ENCODE peak calls at places on chromosomes 6 and 20, in nine cellular contexts. One of them, this sample, is unnamed.

GRCh38 chr6:39350723-39351505 is 28.4 kb upstream of the KCNK16 start:
- DNase-seq in AG10803: no peak
- DNase-seq in hepatic stellate cell: no peak
- DNase-seq in fibroblast of pulmonary artery: no peak
- DNase-seq in stimulated activated CD4-positive, alpha-beta T cell treated with anti-CD3 and anti-CD28 coated beads, Interleukin-12 subunit alpha, Interleukin-12 subunit beta, amount 100 ng/mL, for 4 hours: no peak
- DNase-seq in stromal cell of bone marrow: no peak
- DNase-seq in NAMALWA: no peak
- DNase-seq in AG09319: no peak
- DNase-seq in NCI-H1092 treated with DMSO at 0.1 percent for 48 hours: no peak
- DNase-seq in this sample: no peak

GRCh38 chr20:973785-974194 is 28.3 kb downstream of the RSPO4 start:
- DNase-seq in AG10803: peak
- DNase-seq in hepatic stellate cell: no peak
- DNase-seq in fibroblast of pulmonary artery: peak
- DNase-seq in stimulated activated CD4-positive, alpha-beta T cell treated with anti-CD3 and anti-CD28 coated beads, Interleukin-12 subunit alpha, Interleukin-12 subunit beta, amount 100 ng/mL, for 4 hours: peak
- DNase-seq in stromal cell of bone marrow: peak
- DNase-seq in NAMALWA: peak
- DNase-seq in AG09319: no peak
- DNase-seq in NCI-H1092 treated with DMSO at 0.1 percent for 48 hours: peak
- DNase-seq in this sample: no peak

GRCh38 chr20:18388860-18389259 is 78.0 kb downstream of the DZANK1 start:
- DNase-seq in AG10803: peak
- DNase-seq in hepatic stellate cell: peak
- DNase-seq in fibroblast of pulmonary artery: peak
- DNase-seq in stimulated activated CD4-positive, alpha-beta T cell treated with anti-CD3 and anti-CD28 coated beads, Interleukin-12 subunit alpha, Interleukin-12 subunit beta, amount 100 ng/mL, for 4 hours: no peak
- DNase-seq in stromal cell of bone marrow: no peak
- DNase-seq in NAMALWA: no peak
- DNase-seq in AG09319: no peak
- DNase-seq in NCI-H1092 treated with DMSO at 0.1 percent for 48 hours: no peak
- DNase-seq in this sample: peak

GRCh38 chr20:61558726-61559125 is 306.7 kb downstream of the CDH4 start:
- DNase-seq in AG10803: peak
- DNase-seq in hepatic stellate cell: peak
- DNase-seq in fibroblast of pulmonary artery: no peak
- DNase-seq in stimulated activated CD4-positive, alpha-beta T cell treated with anti-CD3 and anti-CD28 coated beads, Interleukin-12 subunit alpha, Interleukin-12 subunit beta, amount 100 ng/mL, for 4 hours: no peak
- DNase-seq in stromal cell of bone marrow: no peak
- DNase-seq in NAMALWA: no peak
- DNase-seq in AG09319: no peak
- DNase-seq in NCI-H1092 treated with DMSO at 0.1 percent for 48 hours: no peak
- DNase-seq in this sample: no peak

GRCh38 chr20:5722927-5723326 is 27.3 kb upstream of the SHLD1 start:
- DNase-seq in AG10803: no peak
- DNase-seq in hepatic stellate cell: no peak
- DNase-seq in fibroblast of pulmonary artery: no peak
- DNase-seq in stimulated activated CD4-positive, alpha-beta T cell treated with anti-CD3 and anti-CD28 coated beads, Interleukin-12 subunit alpha, Interleukin-12 subunit beta, amount 100 ng/mL, for 4 hours: no peak
- DNase-seq in stromal cell of bone marrow: no peak
- DNase-seq in NAMALWA: no peak
- DNase-seq in AG09319: no peak
- DNase-seq in NCI-H1092 treated with DMSO at 0.1 percent for 48 hours: no peak
- DNase-seq in this sample: no peak

GRCh38 chr6:50147371-50147770 is 97.6 kb upstream of the DEFB112 start:
- DNase-seq in AG10803: no peak
- DNase-seq in hepatic stellate cell: no peak
- DNase-seq in fibroblast of pulmonary artery: no peak
- DNase-seq in stimulated activated CD4-positive, alpha-beta T cell treated with anti-CD3 and anti-CD28 coated beads, Interleukin-12 subunit alpha, Interleukin-12 subunit beta, amount 100 ng/mL, for 4 hours: no peak
- DNase-seq in stromal cell of bone marrow: peak
- DNase-seq in NAMALWA: no peak
- DNase-seq in AG09319: no peak
- DNase-seq in NCI-H1092 treated with DMSO at 0.1 percent for 48 hours: no peak
- DNase-seq in this sample: no peak

GRCh38 chr6:33416386-33417126 is 1.4 kb downstream of the CUTA start:
- DNase-seq in AG10803: no peak
- DNase-seq in hepatic stellate cell: no peak
- DNase-seq in fibroblast of pulmonary artery: no peak
- DNase-seq in stimulated activated CD4-positive, alpha-beta T cell treated with anti-CD3 and anti-CD28 coated beads, Interleukin-12 subunit alpha, Interleukin-12 subunit beta, amount 100 ng/mL, for 4 hours: no peak
- DNase-seq in stromal cell of bone marrow: no peak
- DNase-seq in NAMALWA: no peak
- DNase-seq in AG09319: no peak
- DNase-seq in NCI-H1092 treated with DMSO at 0.1 percent for 48 hours: no peak
- DNase-seq in this sample: no peak

GRCh38 chr6:157770946-157771345 is 52.1 kb upstream of the SNX9 start:
- DNase-seq in AG10803: peak
- DNase-seq in hepatic stellate cell: peak
- DNase-seq in fibroblast of pulmonary artery: no peak
- DNase-seq in stimulated activated CD4-positive, alpha-beta T cell treated with anti-CD3 and anti-CD28 coated beads, Interleukin-12 subunit alpha, Interleukin-12 subunit beta, amount 100 ng/mL, for 4 hours: no peak
- DNase-seq in stromal cell of bone marrow: no peak
- DNase-seq in NAMALWA: no peak
- DNase-seq in AG09319: no peak
- DNase-seq in NCI-H1092 treated with DMSO at 0.1 percent for 48 hours: no peak
- DNase-seq in this sample: no peak

GRCh38 chr6:20629509-20629908 is 95.3 kb downstream of the CDKAL1 start:
- DNase-seq in AG10803: no peak
- DNase-seq in hepatic stellate cell: no peak
- DNase-seq in fibroblast of pulmonary artery: no peak
- DNase-seq in stimulated activated CD4-positive, alpha-beta T cell treated with anti-CD3 and anti-CD28 coated beads, Interleukin-12 subunit alpha, Interleukin-12 subunit beta, amount 100 ng/mL, for 4 hours: no peak
- DNase-seq in stromal cell of bone marrow: no peak
- DNase-seq in NAMALWA: no peak
- DNase-seq in AG09319: no peak
- DNase-seq in NCI-H1092 treated with DMSO at 0.1 percent for 48 hours: no peak
- DNase-seq in this sample: no peak

GRCh38 chr6:122129313-122130025 is 270.0 kb upstream of the HSF2 start:
- DNase-seq in AG10803: no peak
- DNase-seq in hepatic stellate cell: no peak
- DNase-seq in fibroblast of pulmonary artery: no peak
- DNase-seq in stimulated activated CD4-positive, alpha-beta T cell treated with anti-CD3 and anti-CD28 coated beads, Interleukin-12 subunit alpha, Interleukin-12 subunit beta, amount 100 ng/mL, for 4 hours: no peak
- DNase-seq in stromal cell of bone marrow: no peak
- DNase-seq in NAMALWA: no peak
- DNase-seq in AG09319: no peak
- DNase-seq in NCI-H1092 treated with DMSO at 0.1 percent for 48 hours: no peak
- DNase-seq in this sample: no peak

GRCh38 chr6:126886106-126886505 is 232.4 kb upstream of the RSPO3 start:
- DNase-seq in AG10803: peak
- DNase-seq in hepatic stellate cell: no peak
- DNase-seq in fibroblast of pulmonary artery: peak
- DNase-seq in stimulated activated CD4-positive, alpha-beta T cell treated with anti-CD3 and anti-CD28 coated beads, Interleukin-12 subunit alpha, Interleukin-12 subunit beta, amount 100 ng/mL, for 4 hours: no peak
- DNase-seq in stromal cell of bone marrow: no peak
- DNase-seq in NAMALWA: no peak
- DNase-seq in AG09319: no peak
- DNase-seq in NCI-H1092 treated with DMSO at 0.1 percent for 48 hours: no peak
- DNase-seq in this sample: no peak

GRCh38 chr6:126020305-126021050 is 34.1 kb downstream of the TRMT11 start:
- DNase-seq in AG10803: no peak
- DNase-seq in hepatic stellate cell: no peak
- DNase-seq in fibroblast of pulmonary artery: no peak
- DNase-seq in stimulated activated CD4-positive, alpha-beta T cell treated with anti-CD3 and anti-CD28 coated beads, Interleukin-12 subunit alpha, Interleukin-12 subunit beta, amount 100 ng/mL, for 4 hours: no peak
- DNase-seq in stromal cell of bone marrow: no peak
- DNase-seq in NAMALWA: no peak
- DNase-seq in AG09319: no peak
- DNase-seq in NCI-H1092 treated with DMSO at 0.1 percent for 48 hours: no peak
- DNase-seq in this sample: no peak

This sample was measured in AG04450.